ENCODE peak calls at places on chromosomes 12 and 14, in eight cellular contexts. A is prostate gland, D is fibroblast of lung, Y is AG09319, G is glutamatergic neuron, V is thoracic aorta, Q is WTC11, K is nephron progenitor cell. H is an unnamed sample.

GRCh38 chr12:29807125-29807524 is 23.4 kb upstream of the TMTC1 start:
- DNase-seq in A (no peak), D (peak), Y (no peak), G (no peak), V (no peak), Q (no peak), K (no peak), H (no peak)

GRCh38 chr12:121803861-121804416 is at the start of gene SETD1B:
- DNase-seq in A (no peak), D (peak), Y (no peak), G (peak), V (no peak), Q (no peak), K (peak), H (peak)

GRCh38 chr12:121800694-121801600 is 2.9 kb upstream of the SETD1B start:
- DNase-seq in A (peak), D (peak), Y (no peak), G (peak), V (no peak), Q (peak), K (peak), H (peak)

GRCh38 chr12:1272132-1272531 is 281.1 kb downstream of the ERC1 start:
- DNase-seq in A (no peak), D (no peak), Y (no peak), G (no peak), V (no peak), Q (no peak), K (no peak), H (no peak)

GRCh38 chr14:98906123-98906995 is 365.6 kb downstream of the BCL11B start:
- DNase-seq in A (peak), D (peak), Y (no peak), G (no peak), V (no peak), Q (no peak), K (no peak), H (no peak)

GRCh38 chr12:112842441-112842840 is 50.9 kb downstream of the RPH3A start:
- DNase-seq in A (no peak), D (no peak), Y (no peak), G (no peak), V (no peak), Q (no peak), K (no peak), H (no peak)

GRCh38 chr12:121238604-121239334 is 28.8 kb downstream of the P2RX4 start:
- DNase-seq in A (no peak), D (no peak), Y (no peak), G (no peak), V (no peak), Q (peak), K (no peak), H (no peak)

GRCh38 chr12:26090853-26091510 is 33.9 kb downstream of the BHLHE41 start:
- DNase-seq in A (no peak), D (no peak), Y (no peak), G (no peak), V (no peak), Q (no peak), K (no peak), H (no peak)

GRCh38 chr12:4032906-4033628 is 159.9 kb upstream of the PARP11 start:
- DNase-seq in A (no peak), D (peak), Y (no peak), G (no peak), V (no peak), Q (no peak), K (no peak), H (peak)

GRCh38 chr12:46507766-46508165 is 135.2 kb upstream of the SLC38A2 start:
- DNase-seq in A (no peak), D (no peak), Y (no peak), G (no peak), V (no peak), Q (no peak), K (no peak), H (no peak)

GRCh38 chr12:67070307-67070600 is 198.9 kb upstream of the CAND1 start:
- DNase-seq in A (no peak), D (no peak), Y (no peak), G (no peak), V (no peak), Q (no peak), K (no peak), H (no peak)

GRCh38 chr12:67067453-67068203 is 201.5 kb upstream of the CAND1 start:
- DNase-seq in A (no peak), D (no peak), Y (no peak), G (peak), V (no peak), Q (no peak), K (peak), H (no peak)

GRCh38 chr12:67068773-67069450 is 200.2 kb upstream of the CAND1 start:
- DNase-seq in A (peak), D (peak), Y (no peak), G (peak), V (no peak), Q (peak), K (peak), H (no peak)

GRCh38 chr12:67069451-67070306 is 199.5 kb upstream of the CAND1 start:
- DNase-seq in A (no peak), D (no peak), Y (no peak), G (peak), V (no peak), Q (peak), K (peak), H (no peak)

DNA sequence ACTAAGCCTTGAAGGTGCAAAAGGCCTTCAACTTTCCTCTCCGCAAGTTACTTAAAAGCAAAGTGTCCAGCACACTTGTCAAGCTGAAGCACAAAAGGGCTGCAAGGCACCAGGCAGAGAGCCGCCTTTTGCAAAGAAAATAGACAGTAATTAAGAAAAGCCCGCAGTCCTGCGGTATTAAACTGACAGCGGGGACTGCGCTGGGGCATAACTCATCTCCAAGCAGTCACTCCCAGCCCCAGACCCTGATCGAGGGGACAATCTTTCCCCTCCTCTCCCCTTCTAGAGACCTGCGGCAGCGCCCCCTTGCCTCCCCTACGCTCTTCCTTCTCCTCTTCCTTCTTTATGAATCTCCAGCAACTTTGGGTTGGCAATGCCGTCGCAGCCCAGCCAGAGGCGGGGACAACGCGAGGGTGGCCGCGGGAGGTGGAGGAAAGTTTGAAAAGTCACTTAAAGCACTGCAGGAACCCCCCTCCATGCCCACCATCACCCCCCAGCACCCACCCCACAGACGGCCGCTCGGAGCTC is 200.9 kb upstream of the CAND1 start:
- DNase-seq in A (no peak), D (no peak), Y (no peak), G (peak), V (no peak), Q (peak), K (peak), H (no peak)
- TF ChIP-seq CTCF in A (no peak), D (no peak), Y (no peak), G (no peak), V (no peak), Q (no peak), K (no peak), H (no peak)

DNA sequence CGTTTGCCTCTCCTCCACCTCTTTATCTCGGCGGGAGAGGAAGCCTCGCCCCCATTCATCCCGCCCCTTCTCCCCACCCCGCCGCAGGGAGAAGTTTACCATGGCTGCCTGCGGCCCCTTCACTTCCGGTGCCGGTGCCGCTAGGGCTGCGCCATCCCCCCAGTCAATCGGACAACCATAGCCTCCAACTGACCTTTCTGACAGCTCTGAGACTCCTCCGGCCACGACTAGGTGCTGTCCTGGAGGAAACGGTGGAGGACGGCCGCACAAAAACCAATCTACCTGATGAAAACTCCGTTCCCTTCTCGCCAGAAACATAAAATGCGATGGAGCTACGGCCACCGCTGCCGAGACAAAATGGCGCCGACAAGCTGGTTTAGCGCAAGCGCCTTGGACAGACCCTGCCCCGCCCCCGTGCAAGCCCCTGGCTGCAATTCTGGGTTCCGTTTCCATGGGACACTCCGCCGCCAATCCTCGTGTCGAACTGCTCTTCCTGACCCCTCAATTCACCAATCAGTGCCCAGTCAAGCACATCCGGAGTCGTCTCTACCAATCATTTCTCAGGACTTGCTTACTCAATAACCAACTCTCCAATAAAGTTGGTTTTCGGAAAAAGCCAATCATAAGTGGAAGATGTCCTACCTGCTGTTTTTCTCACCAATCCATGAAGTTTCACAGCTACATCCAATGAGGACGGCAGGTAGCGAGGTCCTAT is 436 bp upstream of the ARID4A start:
- DNase-seq in A (peak), D (peak), Y (peak), G (peak), V (peak), Q (peak), K (peak), H (peak)
- TF ChIP-seq CTCF in A (no peak), D (no peak), Y (no peak), G (no peak), V (no peak), Q (no peak), K (no peak), H (peak)

GRCh38 chr12:62582065-62582366 is 115.4 kb downstream of the MON2 start:
- DNase-seq in A (no peak), D (no peak), Y (no peak), G (no peak), V (no peak), Q (no peak), K (no peak), H (no peak)
- TF ChIP-seq CTCF in A (no peak), D (no peak), Y (no peak), G (peak), V (no peak), Q (no peak), K (peak), H (peak)

DNA sequence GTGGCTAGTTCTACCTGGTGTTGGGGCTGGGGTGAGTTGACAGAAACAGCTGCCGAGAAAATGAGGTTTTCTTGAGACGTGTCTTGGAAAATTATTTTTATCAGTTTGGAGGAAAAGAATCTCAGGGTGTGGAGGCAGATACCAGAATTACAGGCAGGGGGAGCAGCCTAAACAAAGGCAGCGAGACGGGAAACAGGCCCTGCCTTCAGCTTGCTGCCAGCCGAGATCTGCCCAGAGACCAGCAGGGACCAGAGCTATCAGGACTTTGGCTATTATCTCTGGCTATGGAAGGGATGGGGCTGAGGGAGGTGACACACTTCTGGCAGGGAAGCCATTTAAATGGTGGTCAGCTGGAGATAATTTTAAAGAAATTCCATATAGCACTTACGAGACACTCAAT is 25.7 kb downstream of the SYNDIG1L start:
- DNase-seq in A (no peak), D (peak), Y (no peak), G (no peak), V (no peak), Q (peak), K (no peak), H (peak)
- TF ChIP-seq CTCF in A (no peak), D (peak), Y (peak), G (peak), V (no peak), Q (no peak), K (no peak), H (peak)

DNA sequence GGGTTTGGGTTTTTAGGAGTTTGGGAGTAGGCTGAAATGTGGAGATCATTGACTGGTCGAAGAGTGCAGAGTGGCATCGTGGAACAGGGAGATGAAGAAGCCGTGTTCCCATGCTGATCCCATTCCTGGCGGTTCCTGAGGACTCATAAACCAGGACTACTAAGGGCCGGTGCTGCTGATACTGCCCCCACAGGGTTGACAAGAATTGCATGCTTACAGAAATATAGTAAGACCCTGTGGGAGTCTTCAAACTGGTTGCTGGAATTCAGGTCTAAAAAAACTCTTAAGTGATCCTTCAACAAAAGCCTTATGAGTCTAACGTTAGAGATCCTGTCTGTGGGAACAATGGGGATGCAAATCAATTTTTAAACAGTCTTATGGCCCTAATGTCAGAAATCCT is 64.0 kb upstream of the ARHGAP5 start:
- DNase-seq in A (no peak), D (no peak), Y (no peak), G (no peak), V (no peak), Q (peak), K (no peak), H (no peak)
- TF ChIP-seq CTCF in A (no peak), D (no peak), Y (no peak), G (no peak), V (no peak), Q (peak), K (no peak), H (peak)

GRCh38 chr12:48965447-48965846 is 6.1 kb downstream of the WNT10B start:
- DNase-seq in A (no peak), D (peak), Y (no peak), G (no peak), V (no peak), Q (no peak), K (no peak), H (peak)
- TF ChIP-seq CTCF in A (no peak), D (peak), Y (peak), G (no peak), V (no peak), Q (no peak), K (no peak), H (peak)

GRCh38 chr12:18242380-18243089 is 18.8 kb upstream of the PIK3C2G start:
- DNase-seq in A (no peak), D (no peak), Y (no peak), G (no peak), V (no peak), Q (no peak), K (no peak), H (no peak)
- TF ChIP-seq CTCF in A (no peak), D (no peak), Y (no peak), G (no peak), V (no peak), Q (no peak), K (no peak), H (no peak)

GRCh38 chr14:39451811-39452210 is 19.6 kb upstream of the FBXO33 start:
- DNase-seq in A (no peak), D (no peak), Y (no peak), G (no peak), V (no peak), Q (no peak), K (no peak), H (no peak)

GRCh38 chr14:39446131-39446744 is 14.0 kb upstream of the FBXO33 start:
- DNase-seq in A (no peak), D (no peak), Y (no peak), G (no peak), V (no peak), Q (no peak), K (no peak), H (no peak)

GRCh38 chr14:39442293-39442692 is 10.1 kb upstream of the FBXO33 start:
- DNase-seq in A (no peak), D (peak), Y (no peak), G (no peak), V (no peak), Q (no peak), K (no peak), H (no peak)

GRCh38 chr14:39441805-39442204 is 9.6 kb upstream of the FBXO33 start:
- DNase-seq in A (no peak), D (no peak), Y (no peak), G (no peak), V (no peak), Q (no peak), K (no peak), H (no peak)

DNA sequence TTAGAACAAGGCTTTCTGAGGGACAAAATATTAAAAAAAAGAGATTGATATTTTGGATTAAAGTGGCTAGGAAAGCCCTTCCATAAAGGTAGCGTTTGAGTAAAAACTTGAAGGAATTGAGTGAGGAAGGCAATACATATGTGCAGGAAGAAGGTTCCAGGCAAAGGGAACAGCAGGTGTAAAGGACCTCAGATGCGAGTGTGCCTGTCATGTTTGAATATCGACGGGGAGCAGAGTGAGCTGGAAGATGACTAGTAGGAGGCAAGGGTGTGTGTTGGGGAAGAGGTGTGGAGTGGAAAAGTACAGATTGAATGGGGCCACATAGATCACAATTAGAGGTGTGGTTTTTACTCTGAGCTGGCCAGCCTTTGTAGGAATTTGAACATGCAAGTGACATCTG is 14.9 kb upstream of the FBXO33 start:
- DNase-seq in A (no peak), D (no peak), Y (no peak), G (no peak), V (no peak), Q (no peak), K (no peak), H (no peak)
- TF ChIP-seq CTCF in A (no peak), D (no peak), Y (no peak), G (no peak), V (no peak), Q (no peak), K (no peak), H (no peak)

H was measured in HFFc6.